ENCODE peak calls at places on chromosomes 13 and 19, in five cellular contexts. One of them, this sample, is unnamed.

GRCh38 chr19:41323430-41324125 is 13.6 kb downstream of the CCDC97 start:
- DNase-seq in heart left ventricle: peak
- DNase-seq in ovary: peak
- DNase-seq in CD8-positive, alpha-beta memory T cell: no peak
- DNase-seq in pancreas: no peak
- DNase-seq in this sample: peak

GRCh38 chr13:41546372-41547252 is 89.3 kb downstream of the RGCC start:
- DNase-seq in CD8-positive, alpha-beta memory T cell: no peak
- DNase-seq in heart left ventricle: no peak
- DNase-seq in ovary: no peak
- DNase-seq in pancreas: no peak
- DNase-seq in this sample: no peak

GRCh38 chr13:112916296-112916695 is 52.7 kb upstream of the MCF2L start:
- DNase-seq in pancreas: no peak
- DNase-seq in heart left ventricle: no peak
- DNase-seq in ovary: no peak
- DNase-seq in CD8-positive, alpha-beta memory T cell: no peak
- DNase-seq in this sample: no peak

GRCh38 chr19:10167459-10167858 is 27.3 kb downstream of the DNMT1 start:
- DNase-seq in CD8-positive, alpha-beta memory T cell: no peak
- DNase-seq in pancreas: no peak
- DNase-seq in ovary: no peak
- DNase-seq in heart left ventricle: no peak
- DNase-seq in this sample: no peak

GRCh38 chr13:72384879-72385278 is 342.6 kb downstream of the MZT1 start:
- DNase-seq in CD8-positive, alpha-beta memory T cell: no peak
- DNase-seq in pancreas: no peak
- DNase-seq in heart left ventricle: no peak
- DNase-seq in ovary: no peak
- DNase-seq in this sample: peak

GRCh38 chr19:28711401-28711800 is 501.6 kb downstream of the UQCRFS1 start:
- DNase-seq in pancreas: no peak
- DNase-seq in CD8-positive, alpha-beta memory T cell: no peak
- DNase-seq in heart left ventricle: no peak
- DNase-seq in ovary: no peak
- DNase-seq in this sample: no peak

GRCh38 chr19:6021878-6022569 is 44.1 kb upstream of the RANBP3 start:
- DNase-seq in heart left ventricle: peak
- DNase-seq in ovary: peak
- DNase-seq in CD8-positive, alpha-beta memory T cell: peak
- DNase-seq in pancreas: peak
- DNase-seq in this sample: peak

GRCh38 chr13:38969187-38969586 is 21.4 kb downstream of the STOML3 start:
- DNase-seq in CD8-positive, alpha-beta memory T cell: no peak
- DNase-seq in ovary: no peak
- DNase-seq in pancreas: no peak
- DNase-seq in heart left ventricle: no peak
- DNase-seq in this sample: no peak

GRCh38 chr19:677201-677600 is 1.0 kb downstream of the FSTL3 start:
- DNase-seq in pancreas: no peak
- DNase-seq in heart left ventricle: peak
- DNase-seq in ovary: peak
- DNase-seq in CD8-positive, alpha-beta memory T cell: no peak
- DNase-seq in this sample: no peak

GRCh38 chr19:53624776-53625540 is 6.8 kb upstream of the DPRX start:
- DNase-seq in ovary: no peak
- DNase-seq in pancreas: no peak
- DNase-seq in heart left ventricle: no peak
- DNase-seq in CD8-positive, alpha-beta memory T cell: no peak
- DNase-seq in this sample: no peak

GRCh38 chr13:40060318-40061007 is 405.0 kb downstream of the COG6 start:
- DNase-seq in heart left ventricle: no peak
- DNase-seq in ovary: peak
- DNase-seq in CD8-positive, alpha-beta memory T cell: no peak
- DNase-seq in pancreas: peak
- DNase-seq in this sample: no peak

GRCh38 chr19:54158812-54159351 is 639 bp downstream of the LENG1 start:
- DNase-seq in CD8-positive, alpha-beta memory T cell: no peak
- DNase-seq in heart left ventricle: no peak
- DNase-seq in pancreas: no peak
- DNase-seq in ovary: no peak
- DNase-seq in this sample: no peak

GRCh38 chr19:38739440-38740251 is 4.6 kb downstream of the CAPN12 start:
- DNase-seq in heart left ventricle: no peak
- DNase-seq in ovary: no peak
- DNase-seq in CD8-positive, alpha-beta memory T cell: peak
- DNase-seq in pancreas: no peak
- DNase-seq in this sample: no peak

GRCh38 chr19:49133621-49134454 is 14.5 kb downstream of the PPFIA3 start:
- DNase-seq in ovary: peak
- DNase-seq in pancreas: peak
- DNase-seq in heart left ventricle: peak
- DNase-seq in CD8-positive, alpha-beta memory T cell: no peak
- DNase-seq in this sample: no peak

GRCh38 chr13:61486496-61486895 is 70.8 kb upstream of the PCDH20 start:
- DNase-seq in ovary: no peak
- DNase-seq in heart left ventricle: no peak
- DNase-seq in CD8-positive, alpha-beta memory T cell: no peak
- DNase-seq in pancreas: no peak
- DNase-seq in this sample: no peak

GRCh38 chr13:106033634-106034033 is 501.8 kb downstream of the EFNB2 start:
- DNase-seq in ovary: no peak
- DNase-seq in heart left ventricle: no peak
- DNase-seq in pancreas: no peak
- DNase-seq in CD8-positive, alpha-beta memory T cell: no peak
- DNase-seq in this sample: peak

GRCh38 chr19:3950871-3951861 is 18.3 kb downstream of the NMRK2 start:
- DNase-seq in heart left ventricle: peak
- DNase-seq in CD8-positive, alpha-beta memory T cell: no peak
- DNase-seq in ovary: no peak
- DNase-seq in pancreas: peak
- DNase-seq in this sample: no peak

GRCh38 chr19:13689050-13689449 is 75.3 kb upstream of the MRI1 start:
- DNase-seq in heart left ventricle: no peak
- DNase-seq in ovary: no peak
- DNase-seq in pancreas: no peak
- DNase-seq in CD8-positive, alpha-beta memory T cell: no peak
- DNase-seq in this sample: no peak

GRCh38 chr19:8352134-8352827 is 9.2 kb upstream of the KANK3 start:
- DNase-seq in pancreas: no peak
- DNase-seq in ovary: no peak
- DNase-seq in CD8-positive, alpha-beta memory T cell: no peak
- DNase-seq in heart left ventricle: no peak
- DNase-seq in this sample: no peak

GRCh38 chr19:18280247-18281081 is 958 bp downstream of the JUND start:
- DNase-seq in CD8-positive, alpha-beta memory T cell: peak
- DNase-seq in pancreas: peak
- DNase-seq in ovary: peak
- DNase-seq in heart left ventricle: peak
- DNase-seq in this sample: peak

GRCh38 chr19:2259331-2259730 is 3.1 kb upstream of the JSRP1 start:
- DNase-seq in ovary: no peak
- DNase-seq in pancreas: no peak
- DNase-seq in CD8-positive, alpha-beta memory T cell: no peak
- DNase-seq in heart left ventricle: no peak
- DNase-seq in this sample: no peak

GRCh38 chr13:44230736-44231135 is 142.9 kb upstream of the SERP2 start:
- DNase-seq in CD8-positive, alpha-beta memory T cell: no peak
- DNase-seq in pancreas: no peak
- DNase-seq in heart left ventricle: no peak
- DNase-seq in ovary: no peak
- DNase-seq in this sample: no peak

GRCh38 chr13:22773475-22773874 is 407.3 kb upstream of the SGCG start:
- DNase-seq in pancreas: no peak
- DNase-seq in heart left ventricle: no peak
- DNase-seq in CD8-positive, alpha-beta memory T cell: no peak
- DNase-seq in ovary: no peak
- DNase-seq in this sample: no peak

GRCh38 chr13:33785384-33785783 is 32.6 kb upstream of the RFC3 start:
- DNase-seq in heart left ventricle: no peak
- DNase-seq in CD8-positive, alpha-beta memory T cell: no peak
- DNase-seq in ovary: no peak
- DNase-seq in pancreas: no peak
- DNase-seq in this sample: no peak

GRCh38 chr13:25225970-25226369 is 53.9 kb upstream of the AMER2 start:
- DNase-seq in ovary: no peak
- DNase-seq in pancreas: no peak
- DNase-seq in CD8-positive, alpha-beta memory T cell: no peak
- DNase-seq in heart left ventricle: no peak
- DNase-seq in this sample: no peak

GRCh38 chr19:6227156-6227940 is 52.4 kb downstream of the MLLT1 start:
- DNase-seq in pancreas: no peak
- DNase-seq in heart left ventricle: no peak
- DNase-seq in ovary: no peak
- DNase-seq in CD8-positive, alpha-beta memory T cell: peak
- DNase-seq in this sample: no peak

GRCh38 chr19:14449321-14449720 is 16.2 kb downstream of the PKN1 start:
- DNase-seq in CD8-positive, alpha-beta memory T cell: no peak
- DNase-seq in ovary: no peak
- DNase-seq in heart left ventricle: no peak
- DNase-seq in pancreas: no peak
- DNase-seq in this sample: no peak

GRCh38 chr19:13164370-13165090 is 14.3 kb downstream of the IER2 start:
- DNase-seq in ovary: peak
- DNase-seq in heart left ventricle: peak
- DNase-seq in pancreas: peak
- DNase-seq in CD8-positive, alpha-beta memory T cell: peak
- DNase-seq in this sample: peak

GRCh38 chr13:113796211-113796875 is 37.3 kb downstream of the TMEM255B start:
- DNase-seq in ovary: no peak
- DNase-seq in pancreas: no peak
- DNase-seq in CD8-positive, alpha-beta memory T cell: peak
- DNase-seq in heart left ventricle: no peak
- DNase-seq in this sample: no peak

GRCh38 chr19:51263808-51264207 is 12.9 kb downstream of the SIGLECL1 start:
- DNase-seq in heart left ventricle: no peak
- DNase-seq in CD8-positive, alpha-beta memory T cell: no peak
- DNase-seq in pancreas: no peak
- DNase-seq in ovary: no peak
- DNase-seq in this sample: no peak

GRCh38 chr13:110323172-110323851 is 16.2 kb downstream of the COL4A2 start:
- DNase-seq in CD8-positive, alpha-beta memory T cell: no peak
- DNase-seq in pancreas: no peak
- DNase-seq in ovary: no peak
- DNase-seq in heart left ventricle: no peak
- DNase-seq in this sample: no peak

GRCh38 chr13:51230473-51231105 is 8.4 kb downstream of the FAM124A start:
- DNase-seq in pancreas: peak
- DNase-seq in CD8-positive, alpha-beta memory T cell: no peak
- DNase-seq in heart left ventricle: peak
- DNase-seq in ovary: peak
- DNase-seq in this sample: no peak

GRCh38 chr13:72295173-72295572 is 428.2 kb upstream of the DACH1 start:
- DNase-seq in CD8-positive, alpha-beta memory T cell: no peak
- DNase-seq in heart left ventricle: no peak
- DNase-seq in ovary: no peak
- DNase-seq in pancreas: no peak
- DNase-seq in this sample: no peak

GRCh38 chr13:19519049-19519448 is 42.3 kb downstream of the TPTE2 start:
- DNase-seq in heart left ventricle: no peak
- DNase-seq in ovary: no peak
- DNase-seq in CD8-positive, alpha-beta memory T cell: no peak
- DNase-seq in pancreas: no peak
- DNase-seq in this sample: no peak
- H3K27ac ChIP-seq in heart left ventricle: no peak
- H3K27ac ChIP-seq in ovary: no peak
- H3K27ac ChIP-seq in CD8-positive, alpha-beta memory T cell: no peak
- H3K27ac ChIP-seq in pancreas: no peak
- H3K27ac ChIP-seq in this sample: no peak

GRCh38 chr13:30415430-30416030 is 6.8 kb upstream of the UBE2L5 start:
- DNase-seq in heart left ventricle: no peak
- DNase-seq in pancreas: no peak
- DNase-seq in ovary: no peak
- DNase-seq in CD8-positive, alpha-beta memory T cell: no peak
- DNase-seq in this sample: no peak
- H3K27ac ChIP-seq in heart left ventricle: no peak
- H3K27ac ChIP-seq in pancreas: no peak
- H3K27ac ChIP-seq in ovary: no peak
- H3K27ac ChIP-seq in CD8-positive, alpha-beta memory T cell: no peak
- H3K27ac ChIP-seq in this sample: peak

DNA sequence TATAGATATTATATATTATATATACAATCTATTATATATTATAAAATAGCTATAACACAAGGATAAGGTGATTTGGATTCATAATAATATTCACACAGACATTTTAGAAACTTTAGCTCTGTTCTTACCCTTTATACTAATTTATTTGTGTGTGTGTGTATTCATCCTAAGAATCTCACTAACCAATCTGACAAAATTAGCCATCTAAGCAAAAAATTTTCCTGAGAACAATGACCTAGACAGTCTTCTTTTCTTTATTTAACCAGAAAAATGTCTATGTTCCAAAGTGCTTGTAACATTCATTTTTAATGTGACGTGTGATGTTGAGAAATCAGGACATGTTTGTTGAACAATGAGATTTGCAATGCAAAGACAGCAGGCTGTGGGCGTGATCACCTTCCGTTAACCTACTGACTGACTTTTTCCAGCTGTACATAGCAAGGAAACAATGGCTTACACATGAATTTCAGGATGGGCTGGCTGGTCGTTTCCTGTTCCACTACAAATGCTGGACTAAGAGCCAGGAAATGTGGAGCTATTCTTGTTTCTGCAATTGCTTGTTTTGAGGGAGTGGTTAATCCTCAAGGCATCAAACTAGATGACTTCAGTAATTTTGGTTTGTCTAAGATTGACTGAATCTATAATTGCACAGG is 634.6 kb upstream of the ARGLU1 start:
- DNase-seq in pancreas: no peak
- DNase-seq in heart left ventricle: peak
- DNase-seq in CD8-positive, alpha-beta memory T cell: no peak
- DNase-seq in ovary: no peak
- DNase-seq in this sample: no peak
- H3K27ac ChIP-seq in pancreas: no peak
- H3K27ac ChIP-seq in heart left ventricle: peak
- H3K27ac ChIP-seq in CD8-positive, alpha-beta memory T cell: no peak
- H3K27ac ChIP-seq in ovary: no peak
- H3K27ac ChIP-seq in this sample: no peak

GRCh38 chr13:67630640-67631039 is 400.5 kb upstream of the PCDH9 start:
- DNase-seq in ovary: no peak
- DNase-seq in pancreas: no peak
- DNase-seq in CD8-positive, alpha-beta memory T cell: no peak
- DNase-seq in heart left ventricle: no peak
- DNase-seq in this sample: no peak

GRCh38 chr13:67632590-67632989 is 402.5 kb upstream of the PCDH9 start:
- DNase-seq in pancreas: no peak
- DNase-seq in heart left ventricle: no peak
- DNase-seq in CD8-positive, alpha-beta memory T cell: no peak
- DNase-seq in ovary: no peak
- DNase-seq in this sample: peak

GRCh38 chr13:67635754-67636153 is 405.6 kb upstream of the PCDH9 start:
- DNase-seq in ovary: no peak
- DNase-seq in heart left ventricle: no peak
- DNase-seq in CD8-positive, alpha-beta memory T cell: no peak
- DNase-seq in pancreas: no peak
- DNase-seq in this sample: no peak
- H3K27ac ChIP-seq in ovary: no peak
- H3K27ac ChIP-seq in heart left ventricle: no peak
- H3K27ac ChIP-seq in CD8-positive, alpha-beta memory T cell: no peak
- H3K27ac ChIP-seq in pancreas: no peak
- H3K27ac ChIP-seq in this sample: no peak

This sample was measured in HL-60.